ENCODE peak calls at places on chromosomes 11 and 22, in eight cellular contexts. G is GM23338, S is tibial artery, P is sigmoid colon, N is prostate gland, X is endodermal cell, V is astrocyte of the spinal cord, A is AG04450. R is an unnamed sample.
A peak's percentile ranks its signal among the peaks of the same experiment; 100 is the strongest.

GRCh38 chr11:94675788-94676187 is 92.4 kb upstream of the AMOTL1 start:
- DNase-seq in X (no peak), S (no peak), P (no peak), V (no peak), A (no peak), N (no peak), G (no peak), R (no peak)

GRCh38 chr11:109970516-109971183 is 122.5 kb upstream of the ZC3H12C start:
- DNase-seq in V (no peak), A (no peak), P (no peak), S (no peak), X (no peak), N (no peak), G (no peak), R (no peak)

GRCh38 chr11:10534331-10534730 is 6.7 kb downstream of the RNF141 start:
- DNase-seq in N (no peak), A (no peak), X (no peak), V (no peak), P (no peak), S (no peak), G (no peak), R (no peak)

GRCh38 chr22:43004362-43005035 is 10.4 kb downstream of the PACSIN2 start:
- DNase-seq in S (no peak), A (no peak), X (no peak), N (no peak), G (no peak), P (no peak), V (peak; percentile 56), R (no peak)

GRCh38 chr11:34327804-34328631 is 29.8 kb downstream of the ABTB2 start:
- DNase-seq in V (no peak), A (no peak), X (no peak), S (peak; percentile 52), N (no peak), P (peak; percentile 82), G (no peak), R (no peak)

GRCh38 chr22:40407831-40408717 is 37.7 kb downstream of the SGSM3 start:
- DNase-seq in G (no peak), S (no peak), N (no peak), A (no peak), V (no peak), X (no peak), P (no peak), R (no peak)

GRCh38 chr11:96794152-96794551 is 404.3 kb downstream of the JRKL start:
- DNase-seq in S (no peak), P (no peak), N (no peak), A (no peak), G (peak; percentile 56), V (no peak), X (peak; percentile 54), R (no peak)

GRCh38 chr11:76639621-76640020 is 30.9 kb downstream of the LRRC32 start:
- DNase-seq in V (no peak), S (no peak), X (peak; percentile 31), N (no peak), G (no peak), A (no peak), P (peak; percentile 21), R (no peak)

GRCh38 chr11:65778901-65779668 is 1.7 kb downstream of the AP5B1 start:
- DNase-seq in N (no peak), G (no peak), V (no peak), S (no peak), X (peak; percentile 30), A (no peak), P (peak; percentile 61), R (no peak)

GRCh38 chr11:75476716-75477613 is 44.0 kb upstream of the KLHL35 start:
- DNase-seq in X (no peak), S (no peak), V (no peak), P (no peak), A (no peak), N (peak; percentile 79), G (no peak), R (no peak)

GRCh38 chr11:35035894-35036408 is 103.0 kb upstream of the CD44 start:
- DNase-seq in G (no peak), V (peak; percentile 96), S (no peak), A (peak; percentile 49), P (no peak), N (no peak), X (no peak), R (peak; percentile 98)

GRCh38 chr11:3014314-3014938 is 22.3 kb upstream of the NAP1L4 start:
- DNase-seq in S (no peak), G (no peak), V (peak; percentile 77), P (no peak), X (no peak), A (no peak), N (no peak), R (no peak)

GRCh38 chr11:28770806-28771205 is 662.6 kb downstream of the METTL15 start:
- DNase-seq in P (no peak), A (no peak), X (no peak), G (no peak), N (no peak), S (no peak), V (no peak), R (no peak)

GRCh38 chr11:43738600-43739409 is 58.3 kb downstream of the HSD17B12 start:
- DNase-seq in S (no peak), G (peak; percentile 38), N (no peak), V (peak; percentile 78), P (no peak), X (no peak), A (peak; percentile 65), R (peak; percentile 62)

GRCh38 chr11:70471254-70471653 is 72.9 kb downstream of the CTTN start:
- DNase-seq in V (no peak), P (peak; percentile 47), X (peak; percentile 87), G (peak; percentile 93), A (no peak), N (no peak), S (no peak), R (no peak)

GRCh38 chr11:113796663-113797259 is 17.2 kb downstream of the CLDN25 start:
- DNase-seq in V (peak; percentile 52), P (no peak), G (peak; percentile 87), N (peak; percentile 66), A (no peak), X (peak; percentile 48), S (no peak), R (no peak)

GRCh38 chr22:22748297-22748743 is 103.9 kb downstream of the GGTLC2 start:
- DNase-seq in A (peak; percentile 8), V (peak; percentile 33), X (peak; percentile 83), P (no peak), N (peak; percentile 44), G (peak; percentile 43), S (peak; percentile 51), R (peak; percentile 19)

GRCh38 chr11:125069796-125070195 is 6.7 kb downstream of the SLC37A2 start:
- DNase-seq in P (no peak), N (no peak), V (no peak), X (no peak), G (no peak), A (no peak), S (no peak), R (no peak)

GRCh38 chr11:104792861-104793260 is 105.4 kb downstream of the CASP12 start:
- DNase-seq in V (no peak), G (peak; percentile 27), X (peak; percentile 61), P (no peak), N (no peak), S (no peak), A (no peak), R (no peak)

GRCh38 chr11:1060885-1061616 is 13.6 kb upstream of the MUC2 start:
- DNase-seq in A (no peak), G (no peak), X (no peak), N (no peak), V (peak; percentile 19), P (no peak), S (peak; percentile 18), R (no peak)

GRCh38 chr11:119441898-119442243 is 18.9 kb upstream of the THY1 start:
- DNase-seq in S (no peak), X (no peak), A (no peak), N (no peak), P (no peak), G (peak; percentile 51), V (no peak), R (no peak)

DNA sequence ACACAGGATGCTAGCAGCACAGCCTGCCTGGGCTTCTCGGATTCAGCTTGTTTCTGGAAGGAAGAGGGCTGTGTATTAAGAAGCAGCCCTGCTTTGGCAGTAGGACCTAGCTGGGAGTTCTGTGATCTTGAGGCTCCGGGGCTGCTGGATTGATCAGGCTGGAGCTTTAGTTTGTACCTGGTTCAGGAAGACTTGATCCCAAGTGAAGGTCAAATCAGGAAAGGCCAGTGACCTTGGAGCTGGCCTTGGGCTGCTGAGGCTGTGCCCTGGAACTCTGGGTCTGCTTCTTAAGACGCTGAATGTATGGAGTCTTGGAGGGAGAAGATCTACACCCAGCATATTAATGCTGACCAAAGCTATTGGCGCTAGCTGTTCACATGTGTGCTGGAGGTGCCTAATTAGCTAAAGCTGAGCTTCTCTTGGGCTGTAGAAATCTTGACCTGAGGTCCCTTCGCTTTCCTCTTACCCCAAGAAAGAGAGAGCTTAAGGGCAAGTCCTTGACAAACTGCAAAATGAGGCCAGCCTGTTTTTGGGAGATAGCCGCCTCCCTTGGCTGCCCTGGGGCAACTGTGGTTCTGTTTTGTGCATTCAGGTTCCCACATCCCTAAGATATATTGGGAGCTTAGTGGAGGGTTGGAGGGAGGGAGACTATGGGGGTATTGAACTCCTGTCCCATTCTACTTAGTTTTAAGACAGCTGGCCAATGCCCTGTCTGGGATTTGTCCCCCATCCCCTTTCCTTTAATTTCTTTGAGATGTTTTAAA is 135.9 kb downstream of the DBX1 start:
- DNase-seq in X (peak; percentile 62), V (no peak), S (no peak), N (no peak), P (no peak), A (no peak), G (no peak), R (no peak)
- H3K4me3 ChIP-seq in X (peak overlapping the region; percentile 82), V (peak overlapping the region; percentile 52), S (no peak overlapping the region), N (no peak overlapping the region), P (no peak overlapping the region), A (no peak overlapping the region), G (peak overlapping the region; percentile 56), R (peak overlapping the region; percentile 40)

DNA sequence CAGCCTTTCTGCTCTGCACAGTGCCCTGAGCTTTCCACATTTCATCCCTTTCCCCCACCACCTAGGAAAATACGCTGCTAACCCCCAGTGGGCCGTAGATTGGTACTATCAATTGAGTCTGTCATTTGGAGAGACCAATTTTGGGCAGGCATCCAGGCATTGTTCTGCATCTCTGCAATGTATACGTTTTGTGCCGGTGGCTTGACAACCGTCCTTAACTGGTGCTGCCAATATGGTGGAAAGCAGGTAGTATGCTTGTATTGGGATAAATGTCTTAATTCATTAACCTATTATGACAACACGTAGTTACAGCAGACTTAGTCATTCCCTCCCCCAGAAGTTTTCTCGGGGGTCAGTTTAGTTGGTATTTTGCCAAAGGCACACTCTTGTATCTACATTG is 1.3 kb downstream of the ELMOD1 start:
- DNase-seq in V (no peak), X (no peak), P (no peak), S (no peak), G (no peak), N (no peak), A (no peak), R (no peak)
- H3K4me3 ChIP-seq in V (no peak overlapping the region), X (peak overlapping the region; percentile 87), P (no peak overlapping the region), S (no peak overlapping the region), G (peak overlapping the region; percentile 84), N (no peak overlapping the region), A (no peak overlapping the region), R (peak overlapping the region; percentile 72)

GRCh38 chr11:111400595-111400994 is 21.5 kb upstream of the POU2AF1 start:
- DNase-seq in A (no peak), V (no peak), N (no peak), X (no peak), P (no peak), G (no peak), S (no peak), R (no peak)
- H3K4me3 ChIP-seq in A (no peak overlapping the region), V (no peak overlapping the region), N (no peak overlapping the region), X (no peak overlapping the region), P (no peak overlapping the region), G (no peak overlapping the region), S (no peak overlapping the region), R (no peak overlapping the region)

GRCh38 chr22:37904572-37905533 is 1.2 kb upstream of the MICALL1 start:
- DNase-seq in P (peak; percentile 83), X (peak; percentile 74), N (no peak), S (peak; percentile 70), A (peak; percentile 95), G (peak; percentile 40), V (peak; percentile 98), R (peak; percentile 98)
- H3K4me3 ChIP-seq in P (no peak overlapping the region), X (no peak overlapping the region), N (no peak overlapping the region), S (peak overlapping the region; percentile 93), A (peak overlapping the region; percentile 73), G (peak overlapping the region; percentile 62), V (peak overlapping the region; percentile 33), R (peak overlapping the region; percentile 51)

R was measured in skeletal muscle cell.